ENCODE peak calls at places on chromosomes 16 and 17, in ten cellular contexts. One of them, this sample, is unnamed.

GRCh38 chr17:78974635-78975591 is 4.8 kb downstream of the LGALS3BP start:
- DNase-seq in activated CD4-positive, CD25-positive, alpha-beta regulatory T cell: no peak
- DNase-seq in stimulated activated naive CD4-positive, alpha-beta T cell treated with Interleukin-2 at 50 U/mL for 16 hours: no peak
- DNase-seq in Calu3: no peak
- DNase-seq in Peyer's patch: no peak
- DNase-seq in A172: peak; percentile 46
- DNase-seq in KBM-7: peak; percentile 25
- DNase-seq in D341Med: no peak
- DNase-seq in HS-27A: no peak
- DNase-seq in GM12865: no peak
- DNase-seq in this sample: peak; percentile 70

GRCh38 chr17:8382052-8382879 is 727 bp downstream of the RPL26 start:
- DNase-seq in A172: no peak
- DNase-seq in activated CD4-positive, CD25-positive, alpha-beta regulatory T cell: no peak
- DNase-seq in HS-27A: no peak
- DNase-seq in stimulated activated naive CD4-positive, alpha-beta T cell treated with Interleukin-2 at 50 U/mL for 16 hours: no peak
- DNase-seq in D341Med: no peak
- DNase-seq in KBM-7: no peak
- DNase-seq in Peyer's patch: no peak
- DNase-seq in Calu3: no peak
- DNase-seq in GM12865: peak; percentile 31
- DNase-seq in this sample: peak; percentile 30

GRCh38 chr17:1485311-1485747 is 7.2 kb downstream of the MYO1C start:
- DNase-seq in A172: no peak
- DNase-seq in Calu3: peak; percentile 34
- DNase-seq in Peyer's patch: peak; percentile 51
- DNase-seq in D341Med: no peak
- DNase-seq in stimulated activated naive CD4-positive, alpha-beta T cell treated with Interleukin-2 at 50 U/mL for 16 hours: peak; percentile 26
- DNase-seq in HS-27A: no peak
- DNase-seq in GM12865: peak; percentile 69
- DNase-seq in activated CD4-positive, CD25-positive, alpha-beta regulatory T cell: peak; percentile 27
- DNase-seq in KBM-7: no peak
- DNase-seq in this sample: no peak

GRCh38 chr17:50186661-50187402 is 14.6 kb downstream of the COL1A1 start:
- DNase-seq in Calu3: no peak
- DNase-seq in A172: no peak
- DNase-seq in D341Med: no peak
- DNase-seq in Peyer's patch: no peak
- DNase-seq in KBM-7: no peak
- DNase-seq in HS-27A: no peak
- DNase-seq in stimulated activated naive CD4-positive, alpha-beta T cell treated with Interleukin-2 at 50 U/mL for 16 hours: no peak
- DNase-seq in GM12865: no peak
- DNase-seq in activated CD4-positive, CD25-positive, alpha-beta regulatory T cell: no peak
- DNase-seq in this sample: no peak

GRCh38 chr16:61813339-61813738 is 222.9 kb downstream of the CDH8 start:
- DNase-seq in GM12865: peak; percentile 0
- DNase-seq in stimulated activated naive CD4-positive, alpha-beta T cell treated with Interleukin-2 at 50 U/mL for 16 hours: no peak
- DNase-seq in Calu3: no peak
- DNase-seq in HS-27A: no peak
- DNase-seq in activated CD4-positive, CD25-positive, alpha-beta regulatory T cell: no peak
- DNase-seq in Peyer's patch: no peak
- DNase-seq in KBM-7: no peak
- DNase-seq in D341Med: no peak
- DNase-seq in A172: no peak
- DNase-seq in this sample: no peak

GRCh38 chr16:85029981-85030381 is 2.4 kb downstream of the KIAA0513 start:
- DNase-seq in Peyer's patch: no peak
- DNase-seq in HS-27A: no peak
- DNase-seq in Calu3: no peak
- DNase-seq in A172: no peak
- DNase-seq in stimulated activated naive CD4-positive, alpha-beta T cell treated with Interleukin-2 at 50 U/mL for 16 hours: no peak
- DNase-seq in KBM-7: no peak
- DNase-seq in D341Med: no peak
- DNase-seq in GM12865: no peak
- DNase-seq in activated CD4-positive, CD25-positive, alpha-beta regulatory T cell: no peak
- DNase-seq in this sample: no peak

GRCh38 chr16:88782454-88783390 is 2.3 kb downstream of the PIEZO1 start:
- DNase-seq in Calu3: no peak
- DNase-seq in D341Med: no peak
- DNase-seq in A172: peak; percentile 89
- DNase-seq in Peyer's patch: peak; percentile 36
- DNase-seq in HS-27A: peak; percentile 80
- DNase-seq in stimulated activated naive CD4-positive, alpha-beta T cell treated with Interleukin-2 at 50 U/mL for 16 hours: peak; percentile 85
- DNase-seq in GM12865: peak; percentile 53
- DNase-seq in KBM-7: no peak
- DNase-seq in activated CD4-positive, CD25-positive, alpha-beta regulatory T cell: no peak
- DNase-seq in this sample: peak; percentile 66

GRCh38 chr17:17341452-17341851 is 38.3 kb downstream of the NT5M start:
- DNase-seq in stimulated activated naive CD4-positive, alpha-beta T cell treated with Interleukin-2 at 50 U/mL for 16 hours: no peak
- DNase-seq in HS-27A: no peak
- DNase-seq in GM12865: no peak
- DNase-seq in activated CD4-positive, CD25-positive, alpha-beta regulatory T cell: no peak
- DNase-seq in A172: no peak
- DNase-seq in Calu3: no peak
- DNase-seq in Peyer's patch: no peak
- DNase-seq in KBM-7: no peak
- DNase-seq in D341Med: no peak
- DNase-seq in this sample: no peak

GRCh38 chr16:27761816-27762215 is 211.9 kb downstream of the KATNIP start:
- DNase-seq in HS-27A: no peak
- DNase-seq in Calu3: no peak
- DNase-seq in KBM-7: no peak
- DNase-seq in stimulated activated naive CD4-positive, alpha-beta T cell treated with Interleukin-2 at 50 U/mL for 16 hours: no peak
- DNase-seq in GM12865: no peak
- DNase-seq in A172: no peak
- DNase-seq in activated CD4-positive, CD25-positive, alpha-beta regulatory T cell: no peak
- DNase-seq in Peyer's patch: no peak
- DNase-seq in D341Med: no peak
- DNase-seq in this sample: no peak

GRCh38 chr17:15289285-15290185 is 24.4 kb upstream of the PMP22 start:
- DNase-seq in Calu3: peak; percentile 25
- DNase-seq in GM12865: no peak
- DNase-seq in D341Med: no peak
- DNase-seq in stimulated activated naive CD4-positive, alpha-beta T cell treated with Interleukin-2 at 50 U/mL for 16 hours: no peak
- DNase-seq in KBM-7: no peak
- DNase-seq in A172: peak; percentile 32
- DNase-seq in HS-27A: no peak
- DNase-seq in Peyer's patch: no peak
- DNase-seq in activated CD4-positive, CD25-positive, alpha-beta regulatory T cell: no peak
- DNase-seq in this sample: peak; percentile 85

GRCh38 chr17:71337903-71338302 is 782.9 kb upstream of the SOX9 start:
- DNase-seq in A172: no peak
- DNase-seq in Calu3: no peak
- DNase-seq in Peyer's patch: no peak
- DNase-seq in GM12865: no peak
- DNase-seq in stimulated activated naive CD4-positive, alpha-beta T cell treated with Interleukin-2 at 50 U/mL for 16 hours: no peak
- DNase-seq in KBM-7: no peak
- DNase-seq in activated CD4-positive, CD25-positive, alpha-beta regulatory T cell: no peak
- DNase-seq in HS-27A: no peak
- DNase-seq in D341Med: no peak
- DNase-seq in this sample: no peak

GRCh38 chr17:1649116-1649843 is 386 bp downstream of the RILP start:
- DNase-seq in stimulated activated naive CD4-positive, alpha-beta T cell treated with Interleukin-2 at 50 U/mL for 16 hours: peak; percentile 77
- DNase-seq in HS-27A: no peak
- DNase-seq in GM12865: peak; percentile 81
- DNase-seq in activated CD4-positive, CD25-positive, alpha-beta regulatory T cell: peak; percentile 71
- DNase-seq in KBM-7: peak; percentile 82
- DNase-seq in Calu3: peak; percentile 78
- DNase-seq in Peyer's patch: peak; percentile 68
- DNase-seq in A172: peak; percentile 78
- DNase-seq in D341Med: peak; percentile 83
- DNase-seq in this sample: peak; percentile 54

GRCh38 chr17:78131172-78132085 is 858 bp downstream of the TMC8 start:
- DNase-seq in GM12865: peak; percentile 59
- DNase-seq in activated CD4-positive, CD25-positive, alpha-beta regulatory T cell: no peak
- DNase-seq in Calu3: no peak
- DNase-seq in KBM-7: peak; percentile 37
- DNase-seq in stimulated activated naive CD4-positive, alpha-beta T cell treated with Interleukin-2 at 50 U/mL for 16 hours: peak; percentile 61
- DNase-seq in A172: no peak
- DNase-seq in Peyer's patch: peak; percentile 44
- DNase-seq in HS-27A: no peak
- DNase-seq in D341Med: peak; percentile 75
- DNase-seq in this sample: no peak

GRCh38 chr17:49440581-49440980 is 25.9 kb upstream of the PHB1 start:
- DNase-seq in GM12865: no peak
- DNase-seq in HS-27A: no peak
- DNase-seq in A172: peak; percentile 16
- DNase-seq in KBM-7: no peak
- DNase-seq in activated CD4-positive, CD25-positive, alpha-beta regulatory T cell: no peak
- DNase-seq in D341Med: peak; percentile 15
- DNase-seq in Calu3: no peak
- DNase-seq in Peyer's patch: no peak
- DNase-seq in stimulated activated naive CD4-positive, alpha-beta T cell treated with Interleukin-2 at 50 U/mL for 16 hours: no peak
- DNase-seq in this sample: no peak

GRCh38 chr17:38751144-38751802 is 1.3 kb upstream of the PSMB3 start:
- DNase-seq in activated CD4-positive, CD25-positive, alpha-beta regulatory T cell: no peak
- DNase-seq in GM12865: no peak
- DNase-seq in HS-27A: no peak
- DNase-seq in stimulated activated naive CD4-positive, alpha-beta T cell treated with Interleukin-2 at 50 U/mL for 16 hours: no peak
- DNase-seq in KBM-7: no peak
- DNase-seq in D341Med: no peak
- DNase-seq in Peyer's patch: no peak
- DNase-seq in A172: no peak
- DNase-seq in Calu3: peak; percentile 74
- DNase-seq in this sample: no peak

GRCh38 chr16:9153502-9153864 is 62.0 kb downstream of the HAPSTR1 start:
- DNase-seq in Calu3: no peak
- DNase-seq in stimulated activated naive CD4-positive, alpha-beta T cell treated with Interleukin-2 at 50 U/mL for 16 hours: no peak
- DNase-seq in D341Med: no peak
- DNase-seq in A172: no peak
- DNase-seq in GM12865: no peak
- DNase-seq in KBM-7: no peak
- DNase-seq in HS-27A: no peak
- DNase-seq in Peyer's patch: no peak
- DNase-seq in activated CD4-positive, CD25-positive, alpha-beta regulatory T cell: no peak
- DNase-seq in this sample: no peak

GRCh38 chr16:7449808-7450207 is 117.2 kb downstream of the RBFOX1 start:
- DNase-seq in KBM-7: no peak
- DNase-seq in Calu3: no peak
- DNase-seq in Peyer's patch: no peak
- DNase-seq in activated CD4-positive, CD25-positive, alpha-beta regulatory T cell: no peak
- DNase-seq in HS-27A: no peak
- DNase-seq in GM12865: no peak
- DNase-seq in stimulated activated naive CD4-positive, alpha-beta T cell treated with Interleukin-2 at 50 U/mL for 16 hours: no peak
- DNase-seq in D341Med: no peak
- DNase-seq in A172: no peak
- DNase-seq in this sample: no peak

GRCh38 chr17:42284566-42284965 is 3.7 kb upstream of the STAT5A start:
- DNase-seq in Calu3: no peak
- DNase-seq in D341Med: no peak
- DNase-seq in GM12865: no peak
- DNase-seq in stimulated activated naive CD4-positive, alpha-beta T cell treated with Interleukin-2 at 50 U/mL for 16 hours: no peak
- DNase-seq in A172: no peak
- DNase-seq in HS-27A: no peak
- DNase-seq in KBM-7: no peak
- DNase-seq in Peyer's patch: no peak
- DNase-seq in activated CD4-positive, CD25-positive, alpha-beta regulatory T cell: no peak
- DNase-seq in this sample: no peak

GRCh38 chr16:71796501-71796900 is 12.1 kb downstream of the AP1G1 start:
- DNase-seq in GM12865: no peak
- DNase-seq in HS-27A: no peak
- DNase-seq in Peyer's patch: no peak
- DNase-seq in KBM-7: no peak
- DNase-seq in Calu3: no peak
- DNase-seq in stimulated activated naive CD4-positive, alpha-beta T cell treated with Interleukin-2 at 50 U/mL for 16 hours: no peak
- DNase-seq in activated CD4-positive, CD25-positive, alpha-beta regulatory T cell: no peak
- DNase-seq in D341Med: no peak
- DNase-seq in A172: no peak
- DNase-seq in this sample: no peak

GRCh38 chr16:50521246-50521900 is 26.8 kb upstream of the NKD1 start:
- DNase-seq in GM12865: no peak
- DNase-seq in D341Med: no peak
- DNase-seq in stimulated activated naive CD4-positive, alpha-beta T cell treated with Interleukin-2 at 50 U/mL for 16 hours: no peak
- DNase-seq in activated CD4-positive, CD25-positive, alpha-beta regulatory T cell: no peak
- DNase-seq in KBM-7: no peak
- DNase-seq in Calu3: no peak
- DNase-seq in A172: no peak
- DNase-seq in Peyer's patch: no peak
- DNase-seq in HS-27A: no peak
- DNase-seq in this sample: no peak

GRCh38 chr16:81600275-81600674 is 155.7 kb downstream of the CMIP start:
- DNase-seq in D341Med: no peak
- DNase-seq in A172: peak; percentile 82
- DNase-seq in activated CD4-positive, CD25-positive, alpha-beta regulatory T cell: no peak
- DNase-seq in Peyer's patch: no peak
- DNase-seq in Calu3: peak; percentile 45
- DNase-seq in KBM-7: no peak
- DNase-seq in stimulated activated naive CD4-positive, alpha-beta T cell treated with Interleukin-2 at 50 U/mL for 16 hours: no peak
- DNase-seq in HS-27A: peak; percentile 88
- DNase-seq in GM12865: no peak
- DNase-seq in this sample: peak; percentile 52

GRCh38 chr16:10871157-10871991 is 5.6 kb upstream of the CIITA start:
- DNase-seq in GM12865: peak; percentile 92
- DNase-seq in D341Med: no peak
- DNase-seq in HS-27A: peak; percentile 84
- DNase-seq in KBM-7: peak; percentile 86
- DNase-seq in A172: peak; percentile 93
- DNase-seq in Peyer's patch: peak; percentile 67
- DNase-seq in activated CD4-positive, CD25-positive, alpha-beta regulatory T cell: no peak
- DNase-seq in stimulated activated naive CD4-positive, alpha-beta T cell treated with Interleukin-2 at 50 U/mL for 16 hours: peak; percentile 49
- DNase-seq in Calu3: peak; percentile 95
- DNase-seq in this sample: no peak

GRCh38 chr17:79288950-79289349 is 214.3 kb downstream of the ENGASE start:
- DNase-seq in Calu3: no peak
- DNase-seq in GM12865: no peak
- DNase-seq in Peyer's patch: no peak
- DNase-seq in activated CD4-positive, CD25-positive, alpha-beta regulatory T cell: no peak
- DNase-seq in stimulated activated naive CD4-positive, alpha-beta T cell treated with Interleukin-2 at 50 U/mL for 16 hours: no peak
- DNase-seq in KBM-7: no peak
- DNase-seq in HS-27A: no peak
- DNase-seq in A172: no peak
- DNase-seq in D341Med: no peak
- DNase-seq in this sample: no peak

GRCh38 chr17:79674506-79675412 is 56.0 kb upstream of the ENPP7 start:
- DNase-seq in stimulated activated naive CD4-positive, alpha-beta T cell treated with Interleukin-2 at 50 U/mL for 16 hours: no peak
- DNase-seq in Calu3: no peak
- DNase-seq in KBM-7: no peak
- DNase-seq in Peyer's patch: no peak
- DNase-seq in activated CD4-positive, CD25-positive, alpha-beta regulatory T cell: no peak
- DNase-seq in GM12865: no peak
- DNase-seq in D341Med: no peak
- DNase-seq in HS-27A: no peak
- DNase-seq in A172: no peak
- DNase-seq in this sample: no peak

GRCh38 chr16:1583180-1583579 is 28.7 kb downstream of the IFT140 start:
- DNase-seq in D341Med: no peak
- DNase-seq in KBM-7: no peak
- DNase-seq in A172: no peak
- DNase-seq in GM12865: no peak
- DNase-seq in HS-27A: no peak
- DNase-seq in Calu3: no peak
- DNase-seq in stimulated activated naive CD4-positive, alpha-beta T cell treated with Interleukin-2 at 50 U/mL for 16 hours: no peak
- DNase-seq in activated CD4-positive, CD25-positive, alpha-beta regulatory T cell: no peak
- DNase-seq in Peyer's patch: no peak
- DNase-seq in this sample: no peak

GRCh38 chr17:3956558-3956957 is 7.7 kb downstream of the ATP2A3 start:
- DNase-seq in A172: no peak
- DNase-seq in activated CD4-positive, CD25-positive, alpha-beta regulatory T cell: no peak
- DNase-seq in HS-27A: no peak
- DNase-seq in Peyer's patch: no peak
- DNase-seq in Calu3: no peak
- DNase-seq in KBM-7: no peak
- DNase-seq in D341Med: no peak
- DNase-seq in stimulated activated naive CD4-positive, alpha-beta T cell treated with Interleukin-2 at 50 U/mL for 16 hours: no peak
- DNase-seq in GM12865: no peak
- DNase-seq in this sample: no peak